ENCODE peak calls at places on chromosomes 6 and 20, in four cellular contexts. One of them, this sample, is unnamed.

GRCh38 chr20:25197173-25197869 is 1.8 kb downstream of the ENTPD6 start:
- DNase-seq in cardiac muscle cell: no peak
- DNase-seq in cardiac fibroblast: no peak
- DNase-seq in NB4: no peak
- DNase-seq in this sample: no peak

GRCh38 chr6:41359617-41360313 is 24.4 kb downstream of the NCR2 start:
- DNase-seq in cardiac muscle cell: no peak
- DNase-seq in cardiac fibroblast: no peak
- DNase-seq in NB4: no peak
- DNase-seq in this sample: no peak

GRCh38 chr6:21856096-21856825 is 262.7 kb downstream of the SOX4 start:
- DNase-seq in NB4: peak
- DNase-seq in cardiac muscle cell: peak
- DNase-seq in cardiac fibroblast: peak
- DNase-seq in this sample: peak

GRCh38 chr6:68559716-68560115 is 75.4 kb upstream of the ADGRB3 start:
- DNase-seq in NB4: no peak
- DNase-seq in cardiac fibroblast: no peak
- DNase-seq in cardiac muscle cell: no peak
- DNase-seq in this sample: no peak

GRCh38 chr6:39870950-39871349 is 63.3 kb downstream of the MOCS1 start:
- DNase-seq in cardiac fibroblast: no peak
- DNase-seq in cardiac muscle cell: no peak
- DNase-seq in NB4: peak
- DNase-seq in this sample: no peak

GRCh38 chr6:130366011-130366963 is at the start of gene TMEM200A:
- DNase-seq in NB4: no peak
- DNase-seq in cardiac fibroblast: peak
- DNase-seq in cardiac muscle cell: peak
- DNase-seq in this sample: peak

GRCh38 chr6:33276864-33277662 is at the start of gene B3GALT4:
- DNase-seq in NB4: peak
- DNase-seq in cardiac muscle cell: peak
- DNase-seq in cardiac fibroblast: peak
- DNase-seq in this sample: peak

GRCh38 chr6:107539409-107539808 is 49.5 kb downstream of the SOBP start:
- DNase-seq in cardiac muscle cell: no peak
- DNase-seq in cardiac fibroblast: no peak
- DNase-seq in NB4: no peak
- DNase-seq in this sample: no peak

GRCh38 chr6:125843593-125843992 is 52.8 kb downstream of the NCOA7 start:
- DNase-seq in NB4: peak
- DNase-seq in cardiac muscle cell: no peak
- DNase-seq in cardiac fibroblast: no peak
- DNase-seq in this sample: no peak

GRCh38 chr20:51446656-51447055 is 95.9 kb downstream of the NFATC2 start:
- DNase-seq in cardiac fibroblast: peak
- DNase-seq in NB4: no peak
- DNase-seq in cardiac muscle cell: peak
- DNase-seq in this sample: peak

GRCh38 chr20:34083137-34083536 is 28.9 kb downstream of the EIF2S2 start:
- DNase-seq in NB4: no peak
- DNase-seq in cardiac fibroblast: peak
- DNase-seq in cardiac muscle cell: peak
- DNase-seq in this sample: peak
- TF ChIP-seq CTCF in NB4: no peak
- TF ChIP-seq CTCF in cardiac fibroblast: peak
- TF ChIP-seq CTCF in cardiac muscle cell: peak
- TF ChIP-seq CTCF in this sample: peak

GRCh38 chr20:59939879-59940128 is 301 bp downstream of the PPP1R3D start:
- DNase-seq in NB4: peak
- DNase-seq in cardiac fibroblast: no peak
- DNase-seq in cardiac muscle cell: peak
- DNase-seq in this sample: no peak

GRCh38 chr20:59939052-59939878 is 840 bp downstream of the PPP1R3D start:
- DNase-seq in cardiac fibroblast: no peak
- DNase-seq in NB4: no peak
- DNase-seq in cardiac muscle cell: no peak
- DNase-seq in this sample: no peak

GRCh38 chr20:59938696-59939051 is 1.4 kb downstream of the PPP1R3D start:
- DNase-seq in NB4: peak
- DNase-seq in cardiac muscle cell: no peak
- DNase-seq in cardiac fibroblast: no peak
- DNase-seq in this sample: peak

GRCh38 chr20:59937150-59937549 is 3.0 kb downstream of the PPP1R3D start:
- DNase-seq in cardiac fibroblast: no peak
- DNase-seq in cardiac muscle cell: peak
- DNase-seq in NB4: peak
- DNase-seq in this sample: no peak

GRCh38 chr20:59938221-59938620 is 1.9 kb downstream of the PPP1R3D start:
- DNase-seq in cardiac fibroblast: peak
- DNase-seq in cardiac muscle cell: no peak
- DNase-seq in NB4: no peak
- DNase-seq in this sample: peak
- H3K4me3 ChIP-seq in cardiac fibroblast: no peak
- H3K4me3 ChIP-seq in cardiac muscle cell: peak
- H3K4me3 ChIP-seq in NB4: peak
- H3K4me3 ChIP-seq in this sample: peak

GRCh38 chr20:61872371-61872900 is 193.2 kb downstream of the TAF4 start:
- DNase-seq in NB4: no peak
- DNase-seq in cardiac muscle cell: no peak
- DNase-seq in cardiac fibroblast: no peak
- DNase-seq in this sample: no peak

GRCh38 chr20:61875221-61875885 is 190.3 kb downstream of the TAF4 start:
- DNase-seq in cardiac fibroblast: no peak
- DNase-seq in cardiac muscle cell: no peak
- DNase-seq in NB4: no peak
- DNase-seq in this sample: no peak

GRCh38 chr20:61873651-61874420 is 191.8 kb downstream of the TAF4 start:
- DNase-seq in cardiac muscle cell: no peak
- DNase-seq in cardiac fibroblast: no peak
- DNase-seq in NB4: no peak
- DNase-seq in this sample: no peak

GRCh38 chr20:61875996-61876395 is 189.7 kb downstream of the TAF4 start:
- DNase-seq in cardiac muscle cell: no peak
- DNase-seq in cardiac fibroblast: no peak
- DNase-seq in NB4: no peak
- DNase-seq in this sample: no peak

GRCh38 chr20:61874421-61875068 is 191.1 kb downstream of the TAF4 start:
- DNase-seq in NB4: peak
- DNase-seq in cardiac muscle cell: no peak
- DNase-seq in cardiac fibroblast: peak
- DNase-seq in this sample: peak
- TF ChIP-seq CTCF in NB4: peak
- TF ChIP-seq CTCF in cardiac muscle cell: peak
- TF ChIP-seq CTCF in cardiac fibroblast: peak
- TF ChIP-seq CTCF in this sample: peak

GRCh38 chr20:661474-662288 is 8.7 kb upstream of the SRXN1 start:
- DNase-seq in cardiac muscle cell: no peak
- DNase-seq in cardiac fibroblast: no peak
- DNase-seq in NB4: peak
- DNase-seq in this sample: no peak
- H3K4me3 ChIP-seq in cardiac muscle cell: no peak
- H3K4me3 ChIP-seq in cardiac fibroblast: no peak
- H3K4me3 ChIP-seq in NB4: no peak
- H3K4me3 ChIP-seq in this sample: no peak

GRCh38 chr6:70903665-70904452 is 53.0 kb downstream of the B3GAT2 start:
- DNase-seq in cardiac fibroblast: no peak
- DNase-seq in NB4: no peak
- DNase-seq in cardiac muscle cell: no peak
- DNase-seq in this sample: no peak

GRCh38 chr6:70900061-70900460 is 56.8 kb downstream of the B3GAT2 start:
- DNase-seq in cardiac fibroblast: no peak
- DNase-seq in NB4: no peak
- DNase-seq in cardiac muscle cell: no peak
- DNase-seq in this sample: no peak

GRCh38 chr6:70905676-70906075 is 51.2 kb downstream of the B3GAT2 start:
- DNase-seq in cardiac muscle cell: no peak
- DNase-seq in cardiac fibroblast: no peak
- DNase-seq in NB4: no peak
- DNase-seq in this sample: no peak

DNA sequence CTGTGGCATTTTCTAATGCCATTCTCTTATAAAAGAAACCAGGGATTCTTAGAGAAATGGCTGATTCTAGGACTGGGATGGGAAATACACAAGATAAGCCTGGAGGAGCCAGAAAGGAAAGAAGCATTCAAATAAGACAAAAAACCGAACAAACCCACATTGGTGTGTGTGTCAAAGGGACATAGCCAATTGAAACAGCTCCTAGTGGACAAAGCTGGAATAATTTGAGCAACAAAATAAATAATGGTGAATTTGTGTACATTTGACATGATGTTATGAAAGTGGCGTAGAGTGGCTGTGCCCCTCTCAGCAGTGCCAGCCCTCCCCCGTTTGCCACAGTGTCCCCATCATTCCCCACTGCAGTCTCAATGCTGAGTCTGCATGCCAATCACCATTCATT is 55.5 kb downstream of the B3GAT2 start:
- DNase-seq in cardiac fibroblast: peak
- DNase-seq in NB4: no peak
- DNase-seq in cardiac muscle cell: no peak
- DNase-seq in this sample: no peak
- TF ChIP-seq CTCF in cardiac fibroblast: peak
- TF ChIP-seq CTCF in NB4: peak
- TF ChIP-seq CTCF in cardiac muscle cell: peak
- TF ChIP-seq CTCF in this sample: peak

GRCh38 chr6:122790740-122791679 is 2.0 kb downstream of the SMPDL3A start:
- DNase-seq in cardiac fibroblast: no peak
- DNase-seq in NB4: no peak
- DNase-seq in cardiac muscle cell: no peak
- DNase-seq in this sample: peak

GRCh38 chr6:122788663-122789062 is 395 bp upstream of the SMPDL3A start:
- DNase-seq in cardiac muscle cell: no peak
- DNase-seq in cardiac fibroblast: no peak
- DNase-seq in NB4: no peak
- DNase-seq in this sample: no peak

GRCh38 chr6:122789078-122789861 is at the start of gene SMPDL3A:
- DNase-seq in cardiac fibroblast: peak
- DNase-seq in cardiac muscle cell: peak
- DNase-seq in NB4: peak
- DNase-seq in this sample: peak

GRCh38 chr6:122789862-122790739 is 1.0 kb downstream of the SMPDL3A start:
- DNase-seq in cardiac muscle cell: no peak
- DNase-seq in cardiac fibroblast: no peak
- DNase-seq in NB4: peak
- DNase-seq in this sample: peak

DNA sequence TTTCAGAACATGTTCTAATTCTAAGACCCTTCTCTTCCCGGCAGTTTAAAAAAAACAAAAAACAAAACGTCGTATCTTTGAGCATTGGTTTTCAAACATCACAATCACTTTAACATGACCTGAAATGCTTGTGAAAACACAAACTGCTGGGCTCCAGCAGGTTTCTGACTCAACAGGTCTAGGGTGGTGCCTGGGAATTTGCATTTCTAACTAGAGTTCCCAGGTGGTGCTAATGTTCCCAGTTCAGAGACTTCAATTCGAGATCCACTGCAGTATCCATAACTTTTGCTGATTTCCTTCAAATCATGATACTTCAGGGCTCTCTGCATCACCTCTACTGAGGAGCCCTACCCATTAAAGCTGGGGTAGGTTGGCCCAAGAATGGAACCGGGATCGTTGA is 850 bp upstream of the SMPDL3A start:
- DNase-seq in cardiac muscle cell: no peak
- DNase-seq in NB4: no peak
- DNase-seq in cardiac fibroblast: no peak
- DNase-seq in this sample: no peak
- H3K4me3 ChIP-seq in cardiac muscle cell: no peak
- H3K4me3 ChIP-seq in NB4: no peak
- H3K4me3 ChIP-seq in cardiac fibroblast: no peak
- H3K4me3 ChIP-seq in this sample: peak

GRCh38 chr20:61253264-61253639 is 1.2 kb downstream of the CDH4 start:
- DNase-seq in cardiac muscle cell: peak
- DNase-seq in cardiac fibroblast: peak
- DNase-seq in NB4: no peak
- DNase-seq in this sample: peak
- TF ChIP-seq CTCF in cardiac muscle cell: peak
- TF ChIP-seq CTCF in cardiac fibroblast: no peak
- TF ChIP-seq CTCF in NB4: no peak
- TF ChIP-seq CTCF in this sample: peak

DNA sequence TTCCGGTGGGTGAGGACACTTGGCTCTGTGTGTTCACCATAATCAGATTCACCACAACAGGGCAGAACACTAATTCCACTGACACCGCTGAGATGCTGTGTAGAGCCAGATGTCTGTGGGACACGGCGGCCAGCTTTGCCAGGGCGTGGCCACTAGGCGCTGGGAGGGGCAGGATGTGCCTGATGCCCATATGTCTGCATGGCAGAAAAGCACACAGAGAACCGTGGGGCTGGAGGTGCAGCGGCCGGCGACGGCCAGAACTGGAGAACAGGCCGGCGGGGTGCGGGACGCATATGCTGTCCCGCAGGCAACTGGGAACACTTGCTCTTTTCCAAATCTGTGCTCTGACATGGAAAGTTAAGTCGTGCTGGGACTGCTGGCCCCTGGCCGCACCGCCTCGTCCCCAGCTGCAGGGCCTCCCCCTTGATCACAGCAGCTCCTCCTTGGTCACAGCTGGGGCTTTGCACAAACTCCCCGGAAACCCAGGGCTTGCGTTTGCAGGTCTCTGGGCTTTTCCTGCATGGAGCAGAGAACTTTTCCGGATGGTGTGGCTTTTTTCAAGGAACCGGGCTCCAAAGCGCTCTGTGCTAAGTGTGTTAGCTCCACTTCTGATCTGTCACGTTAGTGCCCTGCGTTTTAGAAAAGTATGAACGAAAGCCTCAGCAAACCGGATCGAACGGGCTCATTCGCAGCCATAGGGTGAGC is 31.1 kb downstream of the NTSR1 start:
- DNase-seq in NB4: peak
- DNase-seq in cardiac fibroblast: peak
- DNase-seq in cardiac muscle cell: no peak
- DNase-seq in this sample: peak
- H3K4me3 ChIP-seq in NB4: peak
- H3K4me3 ChIP-seq in cardiac fibroblast: peak
- H3K4me3 ChIP-seq in cardiac muscle cell: no peak
- H3K4me3 ChIP-seq in this sample: no peak

DNA sequence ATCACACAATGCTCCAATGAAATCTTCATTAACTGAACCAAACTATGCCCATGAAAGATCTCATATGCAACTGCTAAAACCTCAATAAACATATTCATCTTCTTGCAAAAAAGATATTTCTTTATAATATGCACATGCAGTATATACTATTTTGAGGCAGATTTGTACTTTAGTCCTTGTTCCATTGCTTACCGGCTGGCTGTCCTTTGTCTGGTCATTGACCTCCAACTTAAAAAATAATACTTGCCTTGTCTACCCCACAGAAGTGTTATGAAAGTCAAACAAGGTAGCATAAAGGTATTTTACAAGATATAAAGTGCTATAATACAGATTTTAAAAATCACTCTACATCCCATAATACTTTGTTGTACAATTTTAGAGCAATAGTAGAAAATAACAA is 88.3 kb downstream of the ATG5 start:
- DNase-seq in NB4: no peak
- DNase-seq in cardiac fibroblast: no peak
- DNase-seq in cardiac muscle cell: no peak
- DNase-seq in this sample: no peak
- TF ChIP-seq CTCF in NB4: no peak
- TF ChIP-seq CTCF in cardiac fibroblast: no peak
- TF ChIP-seq CTCF in cardiac muscle cell: no peak
- TF ChIP-seq CTCF in this sample: no peak

GRCh38 chr6:82033631-82034211 is 213.8 kb downstream of the IBTK start:
- DNase-seq in NB4: no peak
- DNase-seq in cardiac fibroblast: peak
- DNase-seq in cardiac muscle cell: peak
- DNase-seq in this sample: no peak
- H3K4me3 ChIP-seq in NB4: no peak
- H3K4me3 ChIP-seq in cardiac fibroblast: no peak
- H3K4me3 ChIP-seq in cardiac muscle cell: no peak
- H3K4me3 ChIP-seq in this sample: no peak

This sample was measured in fibroblast of villous mesenchyme.